ENCODE peak calls at places on chromosomes 13 and 19, in seven cellular contexts. D, L, Z, O, K, V and B are unnamed samples.

GRCh38 chr13:59533561-59534337 is 630.0 kb downstream of the DIAPH3 start:
- DNase-seq in V (no peak), O (no peak), K (peak), Z (peak), D (no peak), L (peak), B (peak)

GRCh38 chr13:67353891-67354459 is 123.8 kb upstream of the PCDH9 start:
- DNase-seq in V (no peak), K (no peak), Z (no peak), D (no peak), O (no peak), L (no peak), B (no peak)

GRCh38 chr19:1254081-1254527 is 5.7 kb downstream of the MIDN start:
- DNase-seq in L (no peak), V (no peak), K (no peak), O (no peak), Z (no peak), D (no peak), B (no peak)

GRCh38 chr19:24033308-24033961 is 53.6 kb upstream of the ZNF254 start:
- DNase-seq in O (peak), D (peak), Z (peak), V (peak), L (peak), K (peak), B (peak)

GRCh38 chr19:5719274-5719960 is 529 bp downstream of the LONP1 start:
- DNase-seq in L (no peak), K (peak), O (no peak), D (peak), Z (no peak), V (no peak), B (no peak)

GRCh38 chr13:97978661-97979450 is 25.4 kb downstream of the IPO5 start:
- DNase-seq in O (no peak), D (no peak), V (no peak), L (peak), K (no peak), Z (no peak), B (no peak)

GRCh38 chr19:10070730-10071446 is 15.2 kb upstream of the SHFL start:
- DNase-seq in V (no peak), L (no peak), Z (no peak), K (no peak), O (no peak), D (no peak), B (no peak)

GRCh38 chr19:23986623-23987022 is 71.9 kb downstream of the ZNF726 start:
- DNase-seq in K (no peak), V (no peak), D (no peak), O (no peak), Z (no peak), L (no peak), B (no peak)

GRCh38 chr13:103815619-103816018 is 749.4 kb upstream of the SLC10A2 start:
- DNase-seq in V (no peak), O (no peak), L (no peak), Z (no peak), K (no peak), D (no peak), B (no peak)

GRCh38 chr19:50358483-50359431 is 6.7 kb downstream of the NAPSA start:
- DNase-seq in L (peak), V (no peak), K (peak), D (peak), O (no peak), Z (no peak), B (no peak)

GRCh38 chr19:47726467-47726866 is 13.2 kb downstream of the EHD2 start:
- DNase-seq in V (no peak), K (no peak), Z (no peak), O (no peak), L (no peak), D (no peak), B (no peak)

GRCh38 chr13:105763851-105764250 is 771.6 kb downstream of the EFNB2 start:
- DNase-seq in K (no peak), O (no peak), L (no peak), D (no peak), Z (no peak), V (no peak), B (no peak)